ENCODE peak calls at places on chromosomes 4 and X, in five cellular contexts. One of them, this sample, is unnamed.

GRCh38 chr4:100985576-100985975 is 361.8 kb downstream of the PPP3CA start:
- DNase-seq in H9: no peak
- DNase-seq in cardiac muscle cell: no peak
- DNase-seq in CD8-positive, alpha-beta T cell: no peak
- DNase-seq in Peyer's patch: no peak
- DNase-seq in this sample: no peak

GRCh38 chr4:176635372-176636261 is 157.1 kb downstream of the VEGFC start:
- DNase-seq in H9: no peak
- DNase-seq in cardiac muscle cell: peak; percentile 85
- DNase-seq in CD8-positive, alpha-beta T cell: no peak
- DNase-seq in Peyer's patch: no peak
- DNase-seq in this sample: no peak

GRCh38 chr4:89868999-89869589 is 25.6 kb upstream of the MMRN1 start:
- DNase-seq in H9: no peak
- DNase-seq in cardiac muscle cell: peak; percentile 27
- DNase-seq in CD8-positive, alpha-beta T cell: no peak
- DNase-seq in Peyer's patch: no peak
- DNase-seq in this sample: no peak

GRCh38 chr4:168694669-168695068 is 197.8 kb downstream of the PALLD start:
- DNase-seq in H9: no peak
- DNase-seq in cardiac muscle cell: peak; percentile 60
- DNase-seq in CD8-positive, alpha-beta T cell: no peak
- DNase-seq in Peyer's patch: no peak
- DNase-seq in this sample: no peak

GRCh38 chr4:89561051-89561450 is 253.5 kb upstream of the GPRIN3 start:
- DNase-seq in H9: no peak
- DNase-seq in cardiac muscle cell: no peak
- DNase-seq in CD8-positive, alpha-beta T cell: no peak
- DNase-seq in Peyer's patch: no peak
- DNase-seq in this sample: no peak

GRCh38 chr4:168585168-168586091 is 88.6 kb downstream of the PALLD start:
- DNase-seq in H9: peak; percentile 82
- DNase-seq in cardiac muscle cell: peak; percentile 90
- DNase-seq in CD8-positive, alpha-beta T cell: no peak
- DNase-seq in Peyer's patch: peak; percentile 73
- DNase-seq in this sample: peak; percentile 94

GRCh38 chr4:101192244-101192643 is 155.1 kb downstream of the PPP3CA start:
- DNase-seq in H9: no peak
- DNase-seq in cardiac muscle cell: peak; percentile 44
- DNase-seq in CD8-positive, alpha-beta T cell: no peak
- DNase-seq in Peyer's patch: no peak
- DNase-seq in this sample: no peak

GRCh38 chrX:122475306-122475705 is 708.8 kb upstream of the GRIA3 start:
- DNase-seq in H9: no peak
- DNase-seq in cardiac muscle cell: no peak
- DNase-seq in CD8-positive, alpha-beta T cell: no peak
- DNase-seq in Peyer's patch: no peak
- DNase-seq in this sample: no peak

GRCh38 chr4:127622621-127622922 is 10.2 kb upstream of the INTU start:
- DNase-seq in H9: no peak
- DNase-seq in cardiac muscle cell: no peak
- DNase-seq in CD8-positive, alpha-beta T cell: no peak
- DNase-seq in Peyer's patch: no peak
- DNase-seq in this sample: no peak

GRCh38 chr4:32499176-32499575 is 1779.0 kb downstream of the PCDH7 start:
- DNase-seq in H9: no peak
- DNase-seq in cardiac muscle cell: peak; percentile 92
- DNase-seq in CD8-positive, alpha-beta T cell: no peak
- DNase-seq in Peyer's patch: no peak
- DNase-seq in this sample: no peak

GRCh38 chr4:71027611-71028010 is 34.2 kb downstream of the DCK start:
- DNase-seq in H9: no peak
- DNase-seq in cardiac muscle cell: no peak
- DNase-seq in CD8-positive, alpha-beta T cell: no peak
- DNase-seq in Peyer's patch: no peak
- DNase-seq in this sample: no peak

GRCh38 chr4:71029504-71029903 is 36.1 kb downstream of the DCK start:
- DNase-seq in H9: no peak
- DNase-seq in cardiac muscle cell: no peak
- DNase-seq in CD8-positive, alpha-beta T cell: no peak
- DNase-seq in Peyer's patch: no peak
- DNase-seq in this sample: peak; percentile 62

GRCh38 chr4:71025654-71026053 is 32.2 kb downstream of the DCK start:
- DNase-seq in H9: no peak
- DNase-seq in cardiac muscle cell: no peak
- DNase-seq in CD8-positive, alpha-beta T cell: no peak
- DNase-seq in Peyer's patch: no peak
- DNase-seq in this sample: no peak

GRCh38 chr4:71020611-71021010 is 27.2 kb downstream of the DCK start:
- DNase-seq in H9: no peak
- DNase-seq in cardiac muscle cell: peak; percentile 19
- DNase-seq in CD8-positive, alpha-beta T cell: no peak
- DNase-seq in Peyer's patch: no peak
- DNase-seq in this sample: no peak

DNA sequence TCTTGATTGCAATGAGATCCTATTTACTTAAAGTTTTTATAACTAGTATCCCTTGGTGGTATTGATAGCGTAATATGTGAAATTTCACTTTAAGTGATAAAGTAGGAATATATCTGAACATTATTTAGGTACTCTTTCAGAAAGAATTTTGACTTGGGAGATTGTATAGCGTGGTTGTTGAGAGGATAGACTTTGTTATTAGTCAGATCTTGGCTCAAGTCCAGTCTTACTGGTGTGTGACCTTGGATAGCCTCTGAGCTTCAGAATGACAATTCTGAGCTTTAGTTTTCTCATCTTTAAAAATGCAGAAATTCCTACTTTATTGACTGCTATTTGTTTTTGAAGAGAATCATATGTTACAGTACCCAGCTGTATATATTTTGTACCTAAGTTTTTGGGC is 32.6 kb downstream of the DCK start:
- DNase-seq in H9: no peak
- DNase-seq in cardiac muscle cell: peak; percentile 73
- DNase-seq in CD8-positive, alpha-beta T cell: no peak
- DNase-seq in Peyer's patch: no peak
- DNase-seq in this sample: no peak
- H3K27ac ChIP-seq in H9: no peak overlapping the region
- H3K27ac ChIP-seq in cardiac muscle cell: no peak overlapping the region
- H3K27ac ChIP-seq in CD8-positive, alpha-beta T cell: no peak overlapping the region
- H3K27ac ChIP-seq in Peyer's patch: no peak overlapping the region
- H3K27ac ChIP-seq in this sample: no peak overlapping the region

DNA sequence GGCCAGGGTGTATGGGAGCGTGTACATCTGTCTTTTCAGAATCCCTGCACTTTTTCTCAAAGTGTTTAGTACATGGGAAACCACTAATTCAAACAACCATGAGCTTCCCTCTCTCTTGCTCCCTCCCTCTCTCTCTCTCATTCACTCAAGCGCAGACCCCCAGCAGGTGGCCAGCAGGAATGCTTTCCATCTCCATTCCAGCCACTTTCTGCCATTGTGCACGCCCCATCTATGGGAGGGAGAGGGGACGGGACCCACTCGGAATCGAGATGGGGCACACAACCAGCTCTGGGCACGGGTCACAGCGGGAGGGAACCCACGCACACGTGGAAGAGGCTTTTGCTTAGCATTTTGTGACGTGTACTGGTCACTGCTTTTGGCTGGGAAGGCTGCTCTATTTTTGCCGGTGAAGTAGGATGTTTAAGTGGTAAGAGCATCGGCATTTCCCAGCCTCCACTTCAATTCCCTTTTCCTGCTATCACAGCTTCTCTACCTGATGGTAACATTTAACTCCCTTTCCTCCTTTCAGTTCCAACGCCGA is 84.3 kb downstream of the IRF2 start:
- DNase-seq in H9: peak; percentile 63
- DNase-seq in cardiac muscle cell: no peak
- DNase-seq in CD8-positive, alpha-beta T cell: no peak
- DNase-seq in Peyer's patch: no peak
- DNase-seq in this sample: peak; percentile 81
- H3K27ac ChIP-seq in H9: no peak overlapping the region
- H3K27ac ChIP-seq in cardiac muscle cell: no peak overlapping the region
- H3K27ac ChIP-seq in CD8-positive, alpha-beta T cell: no peak overlapping the region
- H3K27ac ChIP-seq in Peyer's patch: no peak overlapping the region
- H3K27ac ChIP-seq in this sample: peak overlapping the region; percentile 57

GRCh38 chrX:65690057-65690855 is 22.8 kb downstream of the MSN start:
- DNase-seq in H9: no peak
- DNase-seq in cardiac muscle cell: peak; percentile 31
- DNase-seq in CD8-positive, alpha-beta T cell: no peak
- DNase-seq in Peyer's patch: no peak
- DNase-seq in this sample: no peak
- H3K27ac ChIP-seq in H9: no peak overlapping the region
- H3K27ac ChIP-seq in cardiac muscle cell: no peak overlapping the region
- H3K27ac ChIP-seq in CD8-positive, alpha-beta T cell: peak overlapping the region; percentile 30
- H3K27ac ChIP-seq in Peyer's patch: peak overlapping the region; percentile 44
- H3K27ac ChIP-seq in this sample: no peak overlapping the region

DNA sequence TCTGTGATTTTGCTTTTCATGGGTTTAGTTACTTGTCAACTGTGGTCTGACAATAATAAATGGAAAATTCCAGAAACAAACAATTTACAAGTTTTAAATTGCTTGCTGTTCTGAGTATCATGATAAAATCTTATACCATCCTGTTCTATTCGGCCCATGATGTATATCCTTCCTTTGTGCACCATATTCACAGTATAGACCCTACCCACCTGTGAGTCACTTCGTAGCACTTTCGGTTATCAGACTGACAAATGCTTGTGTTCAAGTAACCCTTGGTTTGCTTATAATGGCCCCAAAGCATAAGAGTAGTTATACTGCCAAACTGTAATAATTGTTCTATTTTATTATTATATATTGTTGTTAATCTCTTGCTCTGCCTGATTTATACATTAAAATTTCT is 1183.4 kb upstream of the PCDH7 start:
- DNase-seq in H9: no peak
- DNase-seq in cardiac muscle cell: no peak
- DNase-seq in CD8-positive, alpha-beta T cell: no peak
- DNase-seq in Peyer's patch: no peak
- DNase-seq in this sample: no peak
- H3K27ac ChIP-seq in H9: no peak overlapping the region
- H3K27ac ChIP-seq in cardiac muscle cell: no peak overlapping the region
- H3K27ac ChIP-seq in CD8-positive, alpha-beta T cell: no peak overlapping the region
- H3K27ac ChIP-seq in Peyer's patch: no peak overlapping the region
- H3K27ac ChIP-seq in this sample: no peak overlapping the region

DNA sequence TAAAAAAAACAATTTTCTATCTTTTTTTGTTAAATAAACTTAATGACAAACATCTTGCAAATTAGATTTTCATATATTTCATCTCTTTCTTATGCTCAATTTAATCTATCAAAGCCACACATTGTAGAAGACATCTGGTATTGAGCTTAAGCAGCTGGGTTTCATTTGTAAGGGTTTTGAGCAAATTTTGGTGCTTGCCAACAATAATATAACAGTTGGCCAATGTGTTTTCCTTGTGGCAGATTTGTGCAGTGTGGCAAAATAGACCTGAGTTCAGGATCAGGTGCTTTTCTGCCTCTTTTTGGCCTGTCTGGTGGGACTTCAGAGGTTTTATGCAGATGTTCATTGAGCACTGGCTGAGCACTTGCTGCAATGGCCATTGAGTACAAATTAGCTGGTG is 301.9 kb downstream of the BMPR1B start:
- DNase-seq in H9: no peak
- DNase-seq in cardiac muscle cell: peak; percentile 22
- DNase-seq in CD8-positive, alpha-beta T cell: no peak
- DNase-seq in Peyer's patch: no peak
- DNase-seq in this sample: no peak
- H3K27ac ChIP-seq in H9: no peak overlapping the region
- H3K27ac ChIP-seq in cardiac muscle cell: no peak overlapping the region
- H3K27ac ChIP-seq in CD8-positive, alpha-beta T cell: no peak overlapping the region
- H3K27ac ChIP-seq in Peyer's patch: no peak overlapping the region
- H3K27ac ChIP-seq in this sample: no peak overlapping the region

GRCh38 chr4:1115528-1116293 is 2.3 kb upstream of the RNF212 start:
- DNase-seq in H9: no peak
- DNase-seq in cardiac muscle cell: no peak
- DNase-seq in CD8-positive, alpha-beta T cell: no peak
- DNase-seq in Peyer's patch: no peak
- DNase-seq in this sample: no peak
- H3K27ac ChIP-seq in H9: no peak overlapping the region
- H3K27ac ChIP-seq in cardiac muscle cell: no peak overlapping the region
- H3K27ac ChIP-seq in CD8-positive, alpha-beta T cell: no peak overlapping the region
- H3K27ac ChIP-seq in Peyer's patch: peak overlapping the region; percentile 4
- H3K27ac ChIP-seq in this sample: no peak overlapping the region

DNA sequence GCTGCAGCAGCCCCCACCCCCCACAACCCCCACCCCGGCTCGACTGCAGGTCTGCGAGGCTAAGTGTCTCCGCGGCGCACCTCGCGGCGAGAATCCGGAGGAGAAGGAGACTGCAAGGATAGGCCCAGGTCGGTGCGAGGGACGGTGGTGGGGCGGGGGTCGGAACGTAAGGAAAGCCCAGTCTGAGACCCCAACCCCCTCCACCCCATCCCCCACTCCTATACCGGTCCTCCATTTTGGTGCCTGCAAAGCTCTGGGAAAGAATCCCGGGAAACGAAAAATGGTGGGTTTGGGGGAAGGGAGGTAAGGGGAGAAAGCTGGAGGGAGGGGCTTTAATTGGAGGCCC is 614 bp downstream of the BEX3 start:
- DNase-seq in H9: peak; percentile 53
- DNase-seq in cardiac muscle cell: peak; percentile 51
- DNase-seq in CD8-positive, alpha-beta T cell: no peak
- DNase-seq in Peyer's patch: no peak
- DNase-seq in this sample: peak; percentile 72
- H3K27ac ChIP-seq in H9: no peak overlapping the region
- H3K27ac ChIP-seq in cardiac muscle cell: peak overlapping the region; percentile 98
- H3K27ac ChIP-seq in CD8-positive, alpha-beta T cell: no peak overlapping the region
- H3K27ac ChIP-seq in Peyer's patch: peak overlapping the region; percentile 72
- H3K27ac ChIP-seq in this sample: peak overlapping the region; percentile 94